ENCODE peak calls at places on chromosomes 12 and 14, in five cellular contexts. One of them, this sample, is unnamed.

GRCh38 chr14:100307215-100308111 is 1.2 kb upstream of the SLC25A29 start:
- DNase-seq in adrenal gland: no peak
- DNase-seq in prostate gland: no peak
- DNase-seq in gastrocnemius medialis: no peak
- DNase-seq in HCT116: no peak
- DNase-seq in this sample: peak; percentile 49

GRCh38 chr12:112401054-112401453 is 8.4 kb downstream of the RPL6 start:
- DNase-seq in prostate gland: no peak
- DNase-seq in adrenal gland: no peak
- DNase-seq in HCT116: no peak
- DNase-seq in gastrocnemius medialis: no peak
- DNase-seq in this sample: no peak

GRCh38 chr12:4421590-4422031 is 24.0 kb downstream of the FGF6 start:
- DNase-seq in gastrocnemius medialis: no peak
- DNase-seq in adrenal gland: no peak
- DNase-seq in HCT116: peak; percentile 27
- DNase-seq in prostate gland: no peak
- DNase-seq in this sample: no peak

GRCh38 chr12:22037952-22038351 is 8.1 kb upstream of the CMAS start:
- DNase-seq in prostate gland: no peak
- DNase-seq in gastrocnemius medialis: no peak
- DNase-seq in HCT116: no peak
- DNase-seq in adrenal gland: no peak
- DNase-seq in this sample: no peak

GRCh38 chr14:53060046-53060445 is 93.1 kb downstream of the DDHD1 start:
- DNase-seq in gastrocnemius medialis: no peak
- DNase-seq in HCT116: no peak
- DNase-seq in adrenal gland: no peak
- DNase-seq in prostate gland: no peak
- DNase-seq in this sample: no peak

GRCh38 chr12:22333751-22334695 is 484 bp downstream of the ST8SIA1 start:
- DNase-seq in prostate gland: peak; percentile 23
- DNase-seq in HCT116: no peak
- DNase-seq in gastrocnemius medialis: no peak
- DNase-seq in adrenal gland: peak; percentile 37
- DNase-seq in this sample: peak; percentile 24

GRCh38 chr12:5963515-5963914 is 18.5 kb upstream of the ANO2 start:
- DNase-seq in prostate gland: no peak
- DNase-seq in HCT116: no peak
- DNase-seq in adrenal gland: no peak
- DNase-seq in gastrocnemius medialis: no peak
- DNase-seq in this sample: no peak

GRCh38 chr12:132379996-132380395 is 50.6 kb upstream of the GALNT9 start:
- DNase-seq in adrenal gland: no peak
- DNase-seq in gastrocnemius medialis: no peak
- DNase-seq in HCT116: no peak
- DNase-seq in prostate gland: no peak
- DNase-seq in this sample: no peak

GRCh38 chr12:23523339-23523738 is 426.1 kb downstream of the SOX5 start:
- DNase-seq in prostate gland: no peak
- DNase-seq in HCT116: no peak
- DNase-seq in adrenal gland: no peak
- DNase-seq in gastrocnemius medialis: no peak
- DNase-seq in this sample: no peak

GRCh38 chr12:55713721-55714120 is 2.1 kb upstream of the BLOC1S1 start:
- DNase-seq in HCT116: no peak
- DNase-seq in adrenal gland: no peak
- DNase-seq in prostate gland: no peak
- DNase-seq in gastrocnemius medialis: no peak
- DNase-seq in this sample: no peak

GRCh38 chr12:88351121-88351520 is 209.0 kb downstream of the TMTC3 start:
- DNase-seq in adrenal gland: no peak
- DNase-seq in gastrocnemius medialis: no peak
- DNase-seq in HCT116: no peak
- DNase-seq in prostate gland: no peak
- DNase-seq in this sample: no peak

GRCh38 chr12:27999970-28000369 is 27.4 kb upstream of the PTHLH start:
- DNase-seq in gastrocnemius medialis: no peak
- DNase-seq in HCT116: no peak
- DNase-seq in prostate gland: no peak
- DNase-seq in adrenal gland: no peak
- DNase-seq in this sample: no peak

GRCh38 chr14:36524874-36525745 is 5.1 kb upstream of the NKX2-1 start:
- DNase-seq in HCT116: peak; percentile 65
- DNase-seq in gastrocnemius medialis: no peak
- DNase-seq in prostate gland: no peak
- DNase-seq in adrenal gland: no peak
- DNase-seq in this sample: peak; percentile 91

GRCh38 chr12:6936642-6937480 is 6.8 kb upstream of the RNU7-1 start:
- DNase-seq in adrenal gland: peak; percentile 41
- DNase-seq in prostate gland: no peak
- DNase-seq in HCT116: no peak
- DNase-seq in gastrocnemius medialis: no peak
- DNase-seq in this sample: no peak

GRCh38 chr14:104893435-104894207 is 28.6 kb downstream of the CEP170B start:
- DNase-seq in prostate gland: peak; percentile 4
- DNase-seq in gastrocnemius medialis: no peak
- DNase-seq in HCT116: no peak
- DNase-seq in adrenal gland: peak; percentile 8
- DNase-seq in this sample: no peak

GRCh38 chr14:54299393-54300363 is 97.1 kb upstream of the CDKN3 start:
- DNase-seq in prostate gland: no peak
- DNase-seq in HCT116: no peak
- DNase-seq in adrenal gland: no peak
- DNase-seq in gastrocnemius medialis: no peak
- DNase-seq in this sample: peak; percentile 48

GRCh38 chr14:88791629-88792571 is 853 bp downstream of the EML5 start:
- DNase-seq in HCT116: no peak
- DNase-seq in adrenal gland: peak; percentile 33
- DNase-seq in prostate gland: peak; percentile 19
- DNase-seq in gastrocnemius medialis: no peak
- DNase-seq in this sample: peak; percentile 26

GRCh38 chr12:88298761-88299242 is 156.7 kb downstream of the TMTC3 start:
- DNase-seq in adrenal gland: no peak
- DNase-seq in HCT116: peak; percentile 70
- DNase-seq in prostate gland: peak; percentile 17
- DNase-seq in gastrocnemius medialis: no peak
- DNase-seq in this sample: no peak

GRCh38 chr12:75766263-75767160 is 255.1 kb upstream of the KRR1 start:
- DNase-seq in adrenal gland: peak; percentile 56
- DNase-seq in gastrocnemius medialis: no peak
- DNase-seq in prostate gland: no peak
- DNase-seq in HCT116: peak; percentile 88
- DNase-seq in this sample: peak; percentile 61

GRCh38 chr14:39381366-39381765 is 50.9 kb downstream of the FBXO33 start:
- DNase-seq in adrenal gland: peak; percentile 62
- DNase-seq in prostate gland: no peak
- DNase-seq in HCT116: no peak
- DNase-seq in gastrocnemius medialis: no peak
- DNase-seq in this sample: no peak

GRCh38 chr14:59919582-59920377 is at the start of gene LRRC9:
- DNase-seq in adrenal gland: peak; percentile 39
- DNase-seq in prostate gland: peak; percentile 35
- DNase-seq in gastrocnemius medialis: no peak
- DNase-seq in HCT116: no peak
- DNase-seq in this sample: peak; percentile 66

GRCh38 chr14:75295061-75295461 is 16.4 kb downstream of the FOS start:
- DNase-seq in HCT116: no peak
- DNase-seq in gastrocnemius medialis: peak; percentile 72
- DNase-seq in prostate gland: peak; percentile 50
- DNase-seq in adrenal gland: peak; percentile 83
- DNase-seq in this sample: peak; percentile 55

GRCh38 chr14:103770902-103771301 is 55.3 kb downstream of the ZFYVE21 start:
- DNase-seq in gastrocnemius medialis: no peak
- DNase-seq in prostate gland: no peak
- DNase-seq in adrenal gland: no peak
- DNase-seq in HCT116: no peak
- DNase-seq in this sample: no peak

GRCh38 chr12:113479578-113480335 is 8.1 kb upstream of the LHX5 start:
- DNase-seq in gastrocnemius medialis: no peak
- DNase-seq in prostate gland: no peak
- DNase-seq in adrenal gland: peak; percentile 63
- DNase-seq in HCT116: no peak
- DNase-seq in this sample: peak; percentile 34

GRCh38 chr12:75848961-75849360 is 182.6 kb downstream of the PHLDA1 start:
- DNase-seq in gastrocnemius medialis: no peak
- DNase-seq in prostate gland: no peak
- DNase-seq in HCT116: no peak
- DNase-seq in adrenal gland: no peak
- DNase-seq in this sample: no peak

GRCh38 chr14:74558655-74559054 is 53.4 kb downstream of the LTBP2 start:
- DNase-seq in HCT116: no peak
- DNase-seq in gastrocnemius medialis: peak; percentile 48
- DNase-seq in adrenal gland: no peak
- DNase-seq in prostate gland: no peak
- DNase-seq in this sample: peak; percentile 46

GRCh38 chr12:2387051-2387834 is 334.5 kb downstream of the CACNA1C start:
- DNase-seq in prostate gland: no peak
- DNase-seq in adrenal gland: no peak
- DNase-seq in gastrocnemius medialis: no peak
- DNase-seq in HCT116: no peak
- DNase-seq in this sample: no peak

GRCh38 chr12:104360157-104360556 is 56.6 kb downstream of the EID3 start:
- DNase-seq in adrenal gland: no peak
- DNase-seq in gastrocnemius medialis: no peak
- DNase-seq in prostate gland: no peak
- DNase-seq in HCT116: no peak
- DNase-seq in this sample: no peak

DNA sequence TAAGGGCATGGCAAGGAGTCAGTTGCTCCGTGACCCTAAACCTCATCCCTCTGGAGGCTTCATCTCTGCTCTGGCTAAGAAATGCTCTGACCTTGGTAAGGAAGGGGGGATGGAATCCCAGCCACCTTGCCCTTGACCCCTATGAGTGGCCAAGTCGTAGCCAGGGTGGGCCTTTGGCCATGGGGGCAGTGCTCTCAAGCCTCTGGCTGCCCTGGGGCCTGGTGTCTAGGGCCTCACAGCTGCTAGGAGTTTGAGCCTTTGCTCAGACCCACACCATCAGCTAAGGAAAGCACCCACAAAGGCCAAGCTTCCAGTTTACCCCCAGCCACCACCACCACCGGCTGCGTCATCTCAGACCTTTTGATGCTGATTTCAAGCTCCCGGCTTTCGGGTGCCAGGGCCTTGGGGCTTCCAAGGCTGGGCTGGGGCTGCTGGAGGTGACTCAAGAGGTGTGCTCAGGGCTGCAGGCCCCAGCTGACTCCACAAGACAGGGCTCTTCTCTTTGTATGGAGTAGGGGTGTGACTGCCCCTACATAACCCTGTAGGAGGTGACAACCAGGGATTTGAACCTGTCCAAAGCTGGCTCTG is 3.7 kb downstream of the ASB2 start:
- DNase-seq in gastrocnemius medialis: peak; percentile 68
- DNase-seq in HCT116: no peak
- DNase-seq in adrenal gland: no peak
- DNase-seq in prostate gland: no peak
- DNase-seq in this sample: no peak
- H3K4me1 ChIP-seq in gastrocnemius medialis: peaks cover 47% of the 10 kb centered on the region
- H3K4me1 ChIP-seq in HCT116: peaks cover 7% of the 10 kb centered on the region
- H3K4me1 ChIP-seq in adrenal gland: no peaks in the 10 kb centered on the region
- H3K4me1 ChIP-seq in prostate gland: no peaks in the 10 kb centered on the region
- H3K4me1 ChIP-seq in this sample: no peaks in the 10 kb centered on the region

GRCh38 chr12:50402270-50403000 is 1.8 kb downstream of the LARP4 start:
- DNase-seq in HCT116: no peak
- DNase-seq in gastrocnemius medialis: no peak
- DNase-seq in prostate gland: no peak
- DNase-seq in adrenal gland: no peak
- DNase-seq in this sample: no peak

GRCh38 chr12:50400638-50401382 is at the start of gene LARP4:
- DNase-seq in HCT116: peak; percentile 93
- DNase-seq in prostate gland: peak; percentile 91
- DNase-seq in adrenal gland: peak; percentile 95
- DNase-seq in gastrocnemius medialis: peak; percentile 93
- DNase-seq in this sample: peak; percentile 91

GRCh38 chr12:50400104-50400637 is 514 bp upstream of the LARP4 start:
- DNase-seq in adrenal gland: no peak
- DNase-seq in prostate gland: no peak
- DNase-seq in gastrocnemius medialis: no peak
- DNase-seq in HCT116: no peak
- DNase-seq in this sample: no peak

GRCh38 chr12:50403001-50403440 is 2.3 kb downstream of the LARP4 start:
- DNase-seq in prostate gland: no peak
- DNase-seq in adrenal gland: no peak
- DNase-seq in HCT116: no peak
- DNase-seq in gastrocnemius medialis: no peak
- DNase-seq in this sample: no peak

DNA sequence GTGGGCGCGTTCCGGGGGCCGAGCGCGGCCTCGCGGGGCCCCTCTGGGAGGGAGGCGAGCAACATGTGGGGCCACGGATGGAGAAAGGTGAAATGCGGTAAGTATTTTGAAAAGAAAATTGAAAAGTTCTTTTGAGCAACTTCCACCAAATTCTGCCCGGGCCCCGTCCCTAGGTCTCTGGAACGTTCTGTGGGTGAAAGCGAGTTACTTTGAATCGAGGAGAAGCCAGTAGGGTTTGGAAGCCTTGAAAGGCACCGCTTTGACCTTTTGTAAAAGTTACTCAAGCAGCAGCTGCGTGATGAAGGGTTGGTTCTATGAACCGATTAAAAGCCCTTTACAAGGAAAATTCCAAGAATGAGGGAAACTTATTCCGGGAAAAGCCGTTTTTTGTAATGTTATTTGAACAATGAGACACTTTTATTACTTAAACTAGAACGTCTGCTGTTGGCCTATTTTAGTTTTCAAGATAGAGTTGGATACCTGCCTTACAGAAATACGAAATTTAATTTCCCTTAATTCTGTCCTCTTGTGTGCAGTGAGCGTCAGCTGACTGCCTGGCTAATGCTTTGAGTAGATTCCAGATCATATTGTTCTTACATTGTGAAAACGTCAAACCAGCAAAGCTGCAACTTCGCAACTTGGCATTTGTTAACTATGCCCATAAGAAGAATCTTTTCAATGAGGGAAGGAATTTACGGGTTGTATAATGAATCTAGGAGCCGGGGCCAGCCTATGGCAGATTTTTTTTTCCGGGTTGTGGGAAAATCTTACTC is 884 bp downstream of the LARP4 start:
- DNase-seq in HCT116: no peak
- DNase-seq in prostate gland: peak; percentile 65
- DNase-seq in gastrocnemius medialis: peak; percentile 36
- DNase-seq in adrenal gland: peak; percentile 51
- DNase-seq in this sample: peak; percentile 34
- TF ChIP-seq POLR2A in HCT116: no peak
- TF ChIP-seq POLR2A in prostate gland: no peak
- TF ChIP-seq POLR2A in gastrocnemius medialis: peak; percentile 30
- TF ChIP-seq POLR2A in adrenal gland: no peak
- TF ChIP-seq POLR2A in this sample: no peak

GRCh38 chr14:21255385-21256101 is 13.7 kb downstream of the HNRNPC start:
- DNase-seq in gastrocnemius medialis: no peak
- DNase-seq in prostate gland: no peak
- DNase-seq in HCT116: no peak
- DNase-seq in adrenal gland: no peak
- DNase-seq in this sample: no peak
- H3K4me3 ChIP-seq in gastrocnemius medialis: no peak overlapping the region
- H3K4me3 ChIP-seq in prostate gland: no peak overlapping the region
- H3K4me3 ChIP-seq in HCT116: no peak overlapping the region
- H3K4me3 ChIP-seq in adrenal gland: no peak overlapping the region
- H3K4me3 ChIP-seq in this sample: no peak overlapping the region

GRCh38 chr14:22547309-22547947 is 41.6 kb downstream of the DAD1 start:
- DNase-seq in gastrocnemius medialis: peak; percentile 42
- DNase-seq in adrenal gland: no peak
- DNase-seq in HCT116: no peak
- DNase-seq in prostate gland: no peak
- DNase-seq in this sample: no peak
- H3K4me1 ChIP-seq in gastrocnemius medialis: peaks cover 30% of the 10 kb centered on the region
- H3K4me1 ChIP-seq in adrenal gland: peaks cover 8% of the 10 kb centered on the region
- H3K4me1 ChIP-seq in HCT116: no peaks in the 10 kb centered on the region
- H3K4me1 ChIP-seq in prostate gland: no peaks in the 10 kb centered on the region
- H3K4me1 ChIP-seq in this sample: peaks cover 5% of the 10 kb centered on the region

GRCh38 chr12:102806110-102806509 is 110.9 kb downstream of the PAH start:
- DNase-seq in adrenal gland: no peak
- DNase-seq in prostate gland: no peak
- DNase-seq in HCT116: no peak
- DNase-seq in gastrocnemius medialis: no peak
- DNase-seq in this sample: no peak
- TF ChIP-seq POLR2A in adrenal gland: no peak
- TF ChIP-seq POLR2A in prostate gland: no peak
- TF ChIP-seq POLR2A in HCT116: no peak
- TF ChIP-seq POLR2A in gastrocnemius medialis: no peak
- TF ChIP-seq POLR2A in this sample: no peak